ENCODE peak calls at places on chromosomes 6 and 20, in seven cellular contexts. X, T, K, D, W, M and U are unnamed samples.

GRCh38 chr20:5751856-5752255 is 1.7 kb downstream of the SHLD1 start:
- DNase-seq in T (no peak), K (no peak), M (no peak), W (no peak), D (no peak), X (no peak), U (no peak)

GRCh38 chr6:151136141-151136755 is 103.5 kb upstream of the AKAP12 start:
- DNase-seq in X (no peak), M (no peak), W (no peak), T (peak; percentile 49), D (no peak), K (no peak), U (no peak)

GRCh38 chr20:32702706-32703425 is 29.1 kb upstream of the C20orf203 start:
- DNase-seq in M (no peak), W (no peak), K (no peak), D (no peak), X (no peak), T (no peak), U (no peak)

GRCh38 chr6:90835584-90836212 is 248.8 kb upstream of the MAP3K7 start:
- DNase-seq in W (no peak), M (no peak), X (no peak), D (no peak), K (no peak), T (no peak), U (no peak)

GRCh38 chr6:135066397-135066796 is 11.8 kb upstream of the HBS1L start:
- DNase-seq in D (no peak), K (no peak), M (no peak), X (no peak), T (no peak), W (no peak), U (peak; percentile 46)

GRCh38 chr6:16049178-16049577 is 79.7 kb upstream of the MYLIP start:
- DNase-seq in D (no peak), X (no peak), M (no peak), K (no peak), W (no peak), T (peak; percentile 36), U (no peak)

GRCh38 chr20:48845000-48845399 is 17.2 kb upstream of the PREX1 start:
- DNase-seq in D (no peak), T (no peak), K (no peak), W (no peak), X (no peak), M (no peak), U (peak; percentile 80)

GRCh38 chr6:69861986-69862385 is 4.4 kb upstream of the COL19A1 start:
- DNase-seq in X (no peak), K (no peak), D (no peak), M (no peak), T (no peak), W (no peak), U (no peak)

GRCh38 chr20:36572701-36573102 is 695 bp upstream of the TGIF2 start:
- DNase-seq in D (no peak), X (no peak), M (peak; percentile 45), K (peak; percentile 64), T (peak; percentile 74), W (no peak), U (peak; percentile 47)

GRCh38 chr6:159981171-159981571 is 12.3 kb downstream of the IGF2R start:
- DNase-seq in D (no peak), W (no peak), X (no peak), T (no peak), K (no peak), M (no peak), U (no peak)